ENCODE peak calls at places on chromosome 17, in ten cellular contexts. One of them, this sample, is unnamed.

GRCh38 chr17:20926532-20926931 is 116.3 kb downstream of the USP22 start:
- DNase-seq in natural killer cell: no peak
- DNase-seq in NCI-H226: peak; percentile 6
- DNase-seq in lung microvascular endothelial cell: no peak
- DNase-seq in ACHN: no peak
- DNase-seq in stimulated activated naive CD8-positive, alpha-beta T cell treated with anti-CD3 and anti-CD28 coated beads, Interleukin-15, amount 100 ng/mL, for 72 hours: no peak
- DNase-seq in stimulated activated CD4-positive, alpha-beta T cell treated with anti-CD3 and anti-CD28 coated beads, TNF-alpha, amount 100 ng/mL, for 24 hours: no peak
- DNase-seq in naive thymus-derived CD8-positive, alpha-beta T cell: no peak
- DNase-seq in PC-3: peak; percentile 62
- DNase-seq in NCI-H460: no peak
- DNase-seq in this sample: no peak

GRCh38 chr17:50922739-50923405 is 56.7 kb upstream of the TOB1 start:
- DNase-seq in stimulated activated naive CD8-positive, alpha-beta T cell treated with anti-CD3 and anti-CD28 coated beads, Interleukin-15, amount 100 ng/mL, for 72 hours: no peak
- DNase-seq in PC-3: no peak
- DNase-seq in NCI-H460: no peak
- DNase-seq in natural killer cell: no peak
- DNase-seq in lung microvascular endothelial cell: no peak
- DNase-seq in naive thymus-derived CD8-positive, alpha-beta T cell: no peak
- DNase-seq in stimulated activated CD4-positive, alpha-beta T cell treated with anti-CD3 and anti-CD28 coated beads, TNF-alpha, amount 100 ng/mL, for 24 hours: no peak
- DNase-seq in ACHN: no peak
- DNase-seq in NCI-H226: no peak
- DNase-seq in this sample: no peak

GRCh38 chr17:35167666-35168065 is 20.0 kb downstream of the UNC45B start:
- DNase-seq in natural killer cell: no peak
- DNase-seq in lung microvascular endothelial cell: peak; percentile 62
- DNase-seq in NCI-H460: no peak
- DNase-seq in stimulated activated CD4-positive, alpha-beta T cell treated with anti-CD3 and anti-CD28 coated beads, TNF-alpha, amount 100 ng/mL, for 24 hours: no peak
- DNase-seq in ACHN: no peak
- DNase-seq in naive thymus-derived CD8-positive, alpha-beta T cell: no peak
- DNase-seq in NCI-H226: no peak
- DNase-seq in PC-3: peak; percentile 51
- DNase-seq in stimulated activated naive CD8-positive, alpha-beta T cell treated with anti-CD3 and anti-CD28 coated beads, Interleukin-15, amount 100 ng/mL, for 72 hours: no peak
- DNase-seq in this sample: no peak

GRCh38 chr17:53150101-53150698 is 672.5 kb upstream of the KIF2B start:
- DNase-seq in ACHN: peak; percentile 42
- DNase-seq in NCI-H460: peak; percentile 20
- DNase-seq in natural killer cell: no peak
- DNase-seq in stimulated activated CD4-positive, alpha-beta T cell treated with anti-CD3 and anti-CD28 coated beads, TNF-alpha, amount 100 ng/mL, for 24 hours: no peak
- DNase-seq in lung microvascular endothelial cell: no peak
- DNase-seq in NCI-H226: no peak
- DNase-seq in stimulated activated naive CD8-positive, alpha-beta T cell treated with anti-CD3 and anti-CD28 coated beads, Interleukin-15, amount 100 ng/mL, for 72 hours: no peak
- DNase-seq in naive thymus-derived CD8-positive, alpha-beta T cell: no peak
- DNase-seq in PC-3: peak; percentile 19
- DNase-seq in this sample: no peak

GRCh38 chr17:39939031-39939430 is 11.5 kb downstream of the LRRC3C start:
- DNase-seq in NCI-H226: no peak
- DNase-seq in lung microvascular endothelial cell: no peak
- DNase-seq in natural killer cell: no peak
- DNase-seq in PC-3: no peak
- DNase-seq in NCI-H460: no peak
- DNase-seq in ACHN: no peak
- DNase-seq in stimulated activated naive CD8-positive, alpha-beta T cell treated with anti-CD3 and anti-CD28 coated beads, Interleukin-15, amount 100 ng/mL, for 72 hours: no peak
- DNase-seq in naive thymus-derived CD8-positive, alpha-beta T cell: no peak
- DNase-seq in stimulated activated CD4-positive, alpha-beta T cell treated with anti-CD3 and anti-CD28 coated beads, TNF-alpha, amount 100 ng/mL, for 24 hours: no peak
- DNase-seq in this sample: no peak

GRCh38 chr17:4721203-4722135 is 9.8 kb upstream of the MED11 start:
- DNase-seq in lung microvascular endothelial cell: no peak
- DNase-seq in stimulated activated CD4-positive, alpha-beta T cell treated with anti-CD3 and anti-CD28 coated beads, TNF-alpha, amount 100 ng/mL, for 24 hours: no peak
- DNase-seq in naive thymus-derived CD8-positive, alpha-beta T cell: no peak
- DNase-seq in natural killer cell: no peak
- DNase-seq in NCI-H226: peak; percentile 88
- DNase-seq in stimulated activated naive CD8-positive, alpha-beta T cell treated with anti-CD3 and anti-CD28 coated beads, Interleukin-15, amount 100 ng/mL, for 72 hours: no peak
- DNase-seq in ACHN: peak; percentile 87
- DNase-seq in NCI-H460: peak; percentile 55
- DNase-seq in PC-3: peak; percentile 82
- DNase-seq in this sample: no peak

GRCh38 chr17:15918661-15919259 is 26.2 kb upstream of the ADORA2B start:
- DNase-seq in PC-3: peak; percentile 75
- DNase-seq in ACHN: no peak
- DNase-seq in stimulated activated CD4-positive, alpha-beta T cell treated with anti-CD3 and anti-CD28 coated beads, TNF-alpha, amount 100 ng/mL, for 24 hours: no peak
- DNase-seq in naive thymus-derived CD8-positive, alpha-beta T cell: no peak
- DNase-seq in NCI-H226: no peak
- DNase-seq in natural killer cell: no peak
- DNase-seq in stimulated activated naive CD8-positive, alpha-beta T cell treated with anti-CD3 and anti-CD28 coated beads, Interleukin-15, amount 100 ng/mL, for 72 hours: no peak
- DNase-seq in NCI-H460: no peak
- DNase-seq in lung microvascular endothelial cell: peak; percentile 20
- DNase-seq in this sample: no peak

GRCh38 chr17:16447676-16448075 is 32.3 kb downstream of the TRPV2 start:
- DNase-seq in natural killer cell: no peak
- DNase-seq in stimulated activated CD4-positive, alpha-beta T cell treated with anti-CD3 and anti-CD28 coated beads, TNF-alpha, amount 100 ng/mL, for 24 hours: no peak
- DNase-seq in stimulated activated naive CD8-positive, alpha-beta T cell treated with anti-CD3 and anti-CD28 coated beads, Interleukin-15, amount 100 ng/mL, for 72 hours: no peak
- DNase-seq in NCI-H460: no peak
- DNase-seq in lung microvascular endothelial cell: no peak
- DNase-seq in ACHN: no peak
- DNase-seq in NCI-H226: peak; percentile 66
- DNase-seq in naive thymus-derived CD8-positive, alpha-beta T cell: no peak
- DNase-seq in PC-3: no peak
- DNase-seq in this sample: no peak

GRCh38 chr17:49925916-49926315 is 43.1 kb upstream of the DLX4 start:
- DNase-seq in NCI-H460: no peak
- DNase-seq in NCI-H226: no peak
- DNase-seq in naive thymus-derived CD8-positive, alpha-beta T cell: no peak
- DNase-seq in stimulated activated CD4-positive, alpha-beta T cell treated with anti-CD3 and anti-CD28 coated beads, TNF-alpha, amount 100 ng/mL, for 24 hours: no peak
- DNase-seq in natural killer cell: no peak
- DNase-seq in ACHN: no peak
- DNase-seq in lung microvascular endothelial cell: no peak
- DNase-seq in stimulated activated naive CD8-positive, alpha-beta T cell treated with anti-CD3 and anti-CD28 coated beads, Interleukin-15, amount 100 ng/mL, for 72 hours: no peak
- DNase-seq in PC-3: no peak
- DNase-seq in this sample: no peak

GRCh38 chr17:48294193-48294909 is 135.7 kb downstream of the SKAP1 start:
- DNase-seq in PC-3: no peak
- DNase-seq in naive thymus-derived CD8-positive, alpha-beta T cell: no peak
- DNase-seq in natural killer cell: no peak
- DNase-seq in stimulated activated naive CD8-positive, alpha-beta T cell treated with anti-CD3 and anti-CD28 coated beads, Interleukin-15, amount 100 ng/mL, for 72 hours: no peak
- DNase-seq in ACHN: no peak
- DNase-seq in stimulated activated CD4-positive, alpha-beta T cell treated with anti-CD3 and anti-CD28 coated beads, TNF-alpha, amount 100 ng/mL, for 24 hours: no peak
- DNase-seq in lung microvascular endothelial cell: no peak
- DNase-seq in NCI-H460: no peak
- DNase-seq in NCI-H226: no peak
- DNase-seq in this sample: no peak

GRCh38 chr17:81241648-81242420 is 2.7 kb downstream of the NDUFAF8 start:
- DNase-seq in stimulated activated CD4-positive, alpha-beta T cell treated with anti-CD3 and anti-CD28 coated beads, TNF-alpha, amount 100 ng/mL, for 24 hours: no peak
- DNase-seq in natural killer cell: peak; percentile 69
- DNase-seq in NCI-H460: peak; percentile 26
- DNase-seq in lung microvascular endothelial cell: peak; percentile 49
- DNase-seq in PC-3: peak; percentile 34
- DNase-seq in NCI-H226: no peak
- DNase-seq in naive thymus-derived CD8-positive, alpha-beta T cell: peak; percentile 69
- DNase-seq in ACHN: peak; percentile 49
- DNase-seq in stimulated activated naive CD8-positive, alpha-beta T cell treated with anti-CD3 and anti-CD28 coated beads, Interleukin-15, amount 100 ng/mL, for 72 hours: peak; percentile 81
- DNase-seq in this sample: peak; percentile 72

GRCh38 chr17:40922239-40922638 is 15.2 kb downstream of the KRT23 start:
- DNase-seq in naive thymus-derived CD8-positive, alpha-beta T cell: no peak
- DNase-seq in stimulated activated CD4-positive, alpha-beta T cell treated with anti-CD3 and anti-CD28 coated beads, TNF-alpha, amount 100 ng/mL, for 24 hours: no peak
- DNase-seq in stimulated activated naive CD8-positive, alpha-beta T cell treated with anti-CD3 and anti-CD28 coated beads, Interleukin-15, amount 100 ng/mL, for 72 hours: no peak
- DNase-seq in ACHN: peak; percentile 84
- DNase-seq in natural killer cell: no peak
- DNase-seq in PC-3: peak; percentile 67
- DNase-seq in lung microvascular endothelial cell: peak; percentile 76
- DNase-seq in NCI-H226: peak; percentile 51
- DNase-seq in NCI-H460: peak; percentile 38
- DNase-seq in this sample: no peak

GRCh38 chr17:48593840-48594411 is 347 bp upstream of the HOXB5 start:
- DNase-seq in ACHN: peak; percentile 78
- DNase-seq in stimulated activated CD4-positive, alpha-beta T cell treated with anti-CD3 and anti-CD28 coated beads, TNF-alpha, amount 100 ng/mL, for 24 hours: peak; percentile 65
- DNase-seq in stimulated activated naive CD8-positive, alpha-beta T cell treated with anti-CD3 and anti-CD28 coated beads, Interleukin-15, amount 100 ng/mL, for 72 hours: peak; percentile 86
- DNase-seq in NCI-H460: no peak
- DNase-seq in NCI-H226: peak; percentile 54
- DNase-seq in naive thymus-derived CD8-positive, alpha-beta T cell: peak; percentile 82
- DNase-seq in lung microvascular endothelial cell: peak; percentile 87
- DNase-seq in PC-3: peak; percentile 88
- DNase-seq in natural killer cell: peak; percentile 82
- DNase-seq in this sample: peak; percentile 93

GRCh38 chr17:75191584-75191983 is 8.8 kb upstream of the SUMO2 start:
- DNase-seq in PC-3: no peak
- DNase-seq in naive thymus-derived CD8-positive, alpha-beta T cell: no peak
- DNase-seq in ACHN: peak; percentile 61
- DNase-seq in natural killer cell: no peak
- DNase-seq in stimulated activated naive CD8-positive, alpha-beta T cell treated with anti-CD3 and anti-CD28 coated beads, Interleukin-15, amount 100 ng/mL, for 72 hours: no peak
- DNase-seq in NCI-H460: no peak
- DNase-seq in NCI-H226: peak; percentile 14
- DNase-seq in lung microvascular endothelial cell: no peak
- DNase-seq in stimulated activated CD4-positive, alpha-beta T cell treated with anti-CD3 and anti-CD28 coated beads, TNF-alpha, amount 100 ng/mL, for 24 hours: no peak
- DNase-seq in this sample: no peak

This sample was measured in stimulated activated effector memory CD8-positive, alpha-beta T cell treated with anti-CD3 and anti-CD28 coated beads, Interleukin-12 subunit alpha, Interleukin-12 subunit beta, amount 100 ng/mL, for 72 hours.